ENCODE peak calls at places on chromosomes 13 and 19, in five cellular contexts. L, W, U, B and A are unnamed samples.

GRCh38 chr13:21673592-21674270 is 2.9 kb downstream of the FGF9 start:
- DNase-seq in L (no peak), W (no peak), U (peak), B (peak), A (peak)

GRCh38 chr13:41919031-41919740 is 41.7 kb downstream of the VWA8 start:
- DNase-seq in L (no peak), W (no peak), U (no peak), B (no peak), A (no peak)

GRCh38 chr19:39837978-39838377 is 4.0 kb upstream of the DYRK1B start:
- DNase-seq in L (no peak), W (no peak), U (no peak), B (no peak), A (no peak)

GRCh38 chr19:45187421-45188100 is 9.0 kb downstream of the BLOC1S3 start:
- DNase-seq in L (no peak), W (no peak), U (peak), B (peak), A (peak)

GRCh38 chr19:38394488-38394887 is 6.0 kb downstream of the SPRED3 start:
- DNase-seq in L (no peak), W (no peak), U (no peak), B (peak), A (peak)

GRCh38 chr13:98050041-98050466 is 92.8 kb upstream of the FARP1 start:
- DNase-seq in L (peak), W (no peak), U (peak), B (no peak), A (peak)

GRCh38 chr19:56759531-56759930 is 81.0 kb downstream of the PEG3 start:
- DNase-seq in L (no peak), W (no peak), U (no peak), B (no peak), A (no peak)

GRCh38 chr19:30297969-30298368 is 74.2 kb upstream of the ZNF536 start:
- DNase-seq in L (no peak), W (no peak), U (no peak), B (no peak), A (no peak)

GRCh38 chr13:39565036-39565949 is 37.7 kb downstream of the LHFPL6 start:
- DNase-seq in L (peak), W (no peak), U (no peak), B (peak), A (peak)

GRCh38 chr13:19864018-19864338 is 529 bp upstream of the ZMYM5 start:
- DNase-seq in L (peak), W (no peak), U (peak), B (peak), A (no peak)

GRCh38 chr19:2428027-2428690 is 773 bp upstream of the TIMM13 start:
- DNase-seq in L (no peak), W (peak), U (peak), B (no peak), A (peak)

GRCh38 chr19:55485439-55486011 is 537 bp downstream of the NAT14 start:
- DNase-seq in L (no peak), W (no peak), U (no peak), B (no peak), A (no peak)

GRCh38 chr13:27954406-27954851 is 14.7 kb downstream of the CDX2 start:
- DNase-seq in L (no peak), W (no peak), U (no peak), B (peak), A (peak)

GRCh38 chr19:43132696-43133095 is 50.2 kb upstream of the PSG2 start:
- DNase-seq in L (no peak), W (no peak), U (no peak), B (no peak), A (peak)

GRCh38 chr13:108322206-108322824 is 52.8 kb downstream of the TNFSF13B start:
- DNase-seq in L (peak), W (no peak), U (no peak), B (peak), A (peak)

GRCh38 chr19:46674416-46675178 is 13.6 kb upstream of the DACT3 start:
- DNase-seq in L (no peak), W (no peak), U (no peak), B (no peak), A (peak)

GRCh38 chr19:18839465-18840287 is 7.9 kb downstream of the UPF1 start:
- DNase-seq in L (no peak), W (no peak), U (peak), B (peak), A (no peak)

GRCh38 chr19:46788968-46789338 is 559 bp upstream of the SLC1A5 start:
- DNase-seq in L (no peak), W (no peak), U (no peak), B (no peak), A (no peak)

GRCh38 chr13:108155185-108156106 is 59.9 kb downstream of the LIG4 start:
- DNase-seq in L (peak), W (peak), U (peak), B (no peak), A (peak)

GRCh38 chr19:1715540-1715939 is 37.8 kb upstream of the ONECUT3 start:
- DNase-seq in L (no peak), W (no peak), U (no peak), B (no peak), A (no peak)

GRCh38 chr19:19224852-19225494 is 13.2 kb downstream of the NCAN start:
- DNase-seq in L (peak), W (peak), U (peak), B (peak), A (peak)

GRCh38 chr19:56983148-56983547 is 136.6 kb upstream of the USP29 start:
- DNase-seq in L (no peak), W (no peak), U (no peak), B (no peak), A (no peak)

GRCh38 chr13:27130223-27131015 is 41.2 kb downstream of the USP12 start:
- DNase-seq in L (peak), W (no peak), U (no peak), B (peak), A (peak)

GRCh38 chr13:35881360-35881759 is 249.8 kb downstream of the DCLK1 start:
- DNase-seq in L (peak), W (no peak), U (peak), B (peak), A (no peak)

GRCh38 chr13:51249254-51249653 is 27.1 kb downstream of the FAM124A start:
- DNase-seq in L (no peak), W (no peak), U (no peak), B (no peak), A (peak)

GRCh38 chr19:36128392-36128736 is 11.5 kb upstream of the CAPNS1 start:
- DNase-seq in L (no peak), W (no peak), U (no peak), B (no peak), A (no peak)

GRCh38 chr19:14048439-14049153 is 13.3 kb downstream of the PALM3 start:
- DNase-seq in L (no peak), W (peak), U (peak), B (peak), A (peak)

GRCh38 chr19:1648926-1649541 is 3.4 kb downstream of the TCF3 start:
- DNase-seq in L (no peak), W (peak), U (peak), B (peak), A (no peak)

GRCh38 chr13:30877335-30877734 is 28.7 kb upstream of the MEDAG start:
- DNase-seq in L (peak), W (no peak), U (no peak), B (no peak), A (no peak)

GRCh38 chr19:15101479-15102082 is 5.6 kb upstream of the SYDE1 start:
- DNase-seq in L (peak), W (peak), U (peak), B (peak), A (peak)

GRCh38 chr19:16115309-16116039 is 3.8 kb downstream of the RAB8A start:
- DNase-seq in L (no peak), W (no peak), U (no peak), B (peak), A (no peak)

GRCh38 chr19:33373701-33374405 is at the start of gene CEBPG:
- DNase-seq in L (peak), W (peak), U (peak), B (peak), A (peak)

GRCh38 chr19:55179570-55180484 is at the start of gene SYT5:
- DNase-seq in L (no peak), W (no peak), U (peak), B (peak), A (peak)

GRCh38 chr13:60869225-60869624 is 472.2 kb downstream of the TDRD3 start:
- DNase-seq in L (no peak), W (no peak), U (no peak), B (no peak), A (peak)

GRCh38 chr19:2634228-2634951 is 68.1 kb downstream of the GNG7 start:
- DNase-seq in L (no peak), W (no peak), U (peak), B (peak), A (no peak)

GRCh38 chr13:48595330-48596127 is 58.2 kb upstream of the CYSLTR2 start:
- DNase-seq in L (peak), W (no peak), U (peak), B (no peak), A (peak)

GRCh38 chr19:44925114-44925891 is 10.9 kb downstream of the APOC1 start:
- DNase-seq in L (peak), W (peak), U (peak), B (peak), A (no peak)

GRCh38 chr19:50703915-50704548 is 15.6 kb downstream of the SHANK1 start:
- DNase-seq in L (no peak), W (no peak), U (no peak), B (no peak), A (no peak)
- H3K4me3 ChIP-seq in L (no peak), W (no peak), U (no peak), B (no peak), A (no peak)

GRCh38 chr19:8697671-8698432 is 743 bp downstream of the ACTL9 start:
- DNase-seq in L (no peak), W (no peak), U (no peak), B (peak), A (no peak)
- TF ChIP-seq CTCF in L (peak), W (no peak), U (no peak), B (no peak), A (no peak)

GRCh38 chr13:45226024-45226423 is 25.2 kb upstream of the KCTD4 start:
- DNase-seq in L (no peak), W (no peak), U (no peak), B (no peak), A (no peak)

GRCh38 chr13:45225370-45225769 is 24.5 kb upstream of the KCTD4 start:
- DNase-seq in L (no peak), W (no peak), U (no peak), B (no peak), A (no peak)

GRCh38 chr13:45231722-45232121 is 30.9 kb upstream of the KCTD4 start:
- DNase-seq in L (peak), W (no peak), U (no peak), B (no peak), A (peak)

GRCh38 chr13:45228002-45228401 is 27.2 kb upstream of the KCTD4 start:
- DNase-seq in L (no peak), W (no peak), U (no peak), B (no peak), A (no peak)

DNA sequence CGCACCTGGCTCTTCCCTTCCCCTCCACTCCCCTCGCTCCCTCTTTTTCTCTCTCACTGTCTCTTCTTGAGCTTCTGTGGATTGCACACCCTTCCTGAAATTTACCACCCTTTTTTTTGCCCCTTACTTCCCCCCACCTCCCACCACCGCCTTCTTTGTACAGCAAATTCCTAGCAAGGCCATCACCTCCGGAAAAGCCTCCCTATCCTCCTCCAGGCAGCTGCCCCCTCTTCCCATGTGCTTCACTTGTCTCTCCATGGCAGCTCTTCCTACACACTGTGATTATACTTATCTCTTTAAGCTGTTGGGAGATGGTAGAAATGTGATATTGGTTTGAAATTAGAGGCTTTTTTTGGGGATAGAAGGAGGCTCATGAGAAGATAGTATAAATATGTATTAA is 28.3 kb upstream of the KCTD4 start:
- DNase-seq in L (no peak), W (no peak), U (no peak), B (no peak), A (no peak)
- H3K4me3 ChIP-seq in L (no peak), W (no peak), U (no peak), B (no peak), A (no peak)

DNA sequence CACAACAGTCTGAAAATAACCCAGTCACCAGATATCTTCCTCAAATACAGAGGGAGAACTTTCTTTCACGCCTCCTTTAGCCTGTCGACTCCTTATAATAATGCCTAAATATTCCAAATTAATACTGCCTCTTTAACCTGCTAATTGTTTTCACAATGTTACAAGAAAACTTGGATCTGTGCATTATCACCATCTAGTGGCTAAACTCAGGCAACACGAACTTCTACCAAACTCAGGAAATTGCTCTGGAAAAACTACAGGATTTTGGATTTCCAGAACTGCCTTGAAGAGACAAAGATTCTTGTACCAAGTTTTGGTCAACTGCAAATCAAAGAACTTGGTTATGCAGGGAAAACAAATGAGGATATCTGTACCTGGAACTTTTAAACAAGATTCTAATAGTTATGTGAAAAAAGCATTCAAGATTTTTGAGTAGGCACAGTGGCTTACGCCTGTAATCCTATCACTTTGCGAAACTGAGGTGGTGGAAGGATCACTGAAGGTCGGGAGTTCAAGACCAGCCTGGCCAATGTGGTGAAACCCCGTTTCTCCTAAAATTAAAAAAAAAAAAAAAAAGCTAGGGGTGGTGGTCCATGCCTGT is 10.8 kb downstream of the CLN5 start:
- DNase-seq in L (peak), W (no peak), U (no peak), B (no peak), A (peak)
- TF ChIP-seq CTCF in L (peak), W (peak), U (peak), B (peak), A (peak)

DNA sequence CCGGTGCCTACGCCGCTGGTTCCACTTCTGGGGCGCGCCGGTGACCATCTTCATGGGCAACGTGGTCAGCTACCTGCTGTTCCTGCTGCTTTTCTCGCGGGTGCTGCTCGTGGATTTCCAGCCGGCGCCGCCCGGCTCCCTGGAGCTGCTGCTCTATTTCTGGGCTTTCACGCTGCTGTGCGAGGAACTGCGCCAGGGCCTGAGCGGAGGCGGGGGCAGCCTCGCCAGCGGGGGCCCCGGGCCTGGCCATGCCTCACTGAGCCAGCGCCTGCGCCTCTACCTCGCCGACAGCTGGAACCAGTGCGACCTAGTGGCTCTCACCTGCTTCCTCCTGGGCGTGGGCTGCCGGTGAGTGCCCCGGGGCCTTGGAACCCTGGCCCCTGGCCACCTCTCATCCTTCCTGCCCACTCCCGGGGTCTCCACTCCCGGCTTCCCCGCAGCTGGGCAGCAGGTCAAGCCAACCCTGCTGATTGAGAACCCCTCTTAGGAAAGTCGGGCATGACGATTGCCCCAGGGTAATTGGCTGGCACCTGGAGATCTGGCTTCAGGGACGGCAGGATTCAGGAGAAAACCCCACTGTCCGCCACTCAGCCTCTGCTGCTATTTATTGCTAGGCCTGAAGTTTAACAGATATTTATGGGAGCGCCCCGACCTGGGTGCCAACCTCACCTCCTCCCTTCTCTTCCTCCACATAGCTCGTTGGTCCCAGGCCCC is 39.1 kb downstream of the TRPM4 start:
- DNase-seq in L (no peak), W (no peak), U (peak), B (no peak), A (no peak)
- H3K4me3 ChIP-seq in L (no peak), W (no peak), U (peak), B (no peak), A (no peak)

GRCh38 chr19:6218497-6219146 is 61.2 kb downstream of the MLLT1 start:
- DNase-seq in L (peak), W (peak), U (peak), B (peak), A (peak)
- TF ChIP-seq CTCF in L (peak), W (peak), U (peak), B (peak), A (peak)

GRCh38 chr13:113472355-113473025 is 18.0 kb downstream of the DCUN1D2 start:
- DNase-seq in L (no peak), W (no peak), U (no peak), B (no peak), A (no peak)
- H3K4me3 ChIP-seq in L (no peak), W (no peak), U (no peak), B (no peak), A (no peak)

DNA sequence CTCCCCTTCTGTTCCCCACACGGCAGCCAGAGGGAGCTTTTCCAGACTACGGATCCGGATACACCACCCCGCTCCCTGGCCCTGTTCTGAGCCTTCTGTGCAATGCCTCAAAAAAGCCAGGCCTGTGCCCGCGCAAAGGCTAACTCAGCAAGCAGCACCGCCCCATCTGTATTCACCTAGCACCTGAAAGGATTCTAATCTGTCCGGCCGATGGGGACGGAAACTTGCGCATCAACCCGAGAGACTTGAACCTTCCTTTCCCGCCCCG is 589 bp downstream of the ZBTB45 start:
- DNase-seq in L (peak), W (peak), U (peak), B (peak), A (peak)
- TF ChIP-seq CTCF in L (peak), W (peak), U (peak), B (peak), A (peak)

DNA sequence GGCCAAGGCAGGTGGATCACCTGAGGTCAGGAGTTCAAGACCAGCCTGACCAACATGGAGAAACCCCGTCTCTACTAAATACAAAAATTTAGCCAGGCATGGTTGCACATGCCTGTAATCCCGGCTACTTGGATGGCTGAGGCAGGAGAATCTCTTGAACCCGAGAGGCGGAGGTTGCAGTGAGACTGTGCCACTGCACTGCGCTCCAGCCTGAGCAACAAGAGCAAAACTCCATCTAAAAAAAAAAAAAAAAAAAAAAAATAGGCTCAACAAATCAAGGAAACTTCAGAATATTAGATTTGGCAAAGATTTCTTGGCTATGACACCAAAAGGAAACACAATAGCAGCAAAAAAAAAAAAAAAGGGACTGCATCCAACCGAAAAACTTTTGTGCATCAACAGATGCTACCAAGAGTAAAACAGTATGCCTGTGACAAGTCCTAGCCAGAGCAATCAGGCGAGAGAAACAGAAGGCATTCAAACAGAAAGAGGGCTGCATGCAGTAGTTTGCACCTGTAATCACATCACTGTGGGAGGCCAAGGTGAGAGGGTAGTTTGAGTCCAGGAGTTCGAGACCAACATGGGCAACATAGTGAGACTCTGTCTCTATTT is 23.8 kb downstream of the ZNF160 start:
- DNase-seq in L (no peak), W (no peak), U (no peak), B (no peak), A (no peak)
- H3K4me3 ChIP-seq in L (no peak), W (no peak), U (no peak), B (no peak), A (no peak)

GRCh38 chr13:110554227-110554836 is 7.2 kb downstream of the RAB20 start:
- DNase-seq in L (no peak), W (no peak), U (no peak), B (no peak), A (no peak)
- TF ChIP-seq CTCF in L (no peak), W (no peak), U (no peak), B (no peak), A (no peak)